ENCODE peak calls at places on chromosomes 3 and 15, in five cellular contexts. E, X, M, B and P are unnamed samples.

GRCh38 chr3:137163241-137163916 is 205.6 kb downstream of the IL20RB start:
- DNase-seq in E (no peak), X (no peak), M (no peak), B (no peak), P (no peak)

GRCh38 chr15:28929200-28929599 is 43.4 kb downstream of the APBA2 start:
- DNase-seq in E (no peak), X (no peak), M (no peak), B (no peak), P (no peak)

GRCh38 chr3:164539215-164539614 is 539.1 kb downstream of the SI start:
- DNase-seq in E (no peak), X (no peak), M (no peak), B (no peak), P (no peak)

GRCh38 chr15:59991919-59992318 is 12.2 kb upstream of the FOXB1 start:
- DNase-seq in E (no peak), X (no peak), M (no peak), B (no peak), P (no peak)

GRCh38 chr15:60626051-60626450 is 147.1 kb upstream of the ICE2 start:
- DNase-seq in E (no peak), X (no peak), M (no peak), B (no peak), P (no peak)

GRCh38 chr3:59992578-59992977 is 942.8 kb upstream of the CFAP20DC start:
- DNase-seq in E (no peak), X (no peak), M (no peak), B (no peak), P (no peak)

GRCh38 chr15:69504352-69505040 is 51.9 kb downstream of the RPLP1 start:
- DNase-seq in E (no peak), X (no peak), M (no peak), B (no peak), P (no peak)

GRCh38 chr15:38254065-38254883 is 1.6 kb downstream of the SPRED1 start:
- DNase-seq in E (peak), X (no peak), M (peak), B (no peak), P (no peak)

GRCh38 chr3:65030014-65030627 is 342.3 kb upstream of the ADAMTS9 start:
- DNase-seq in E (no peak), X (no peak), M (no peak), B (no peak), P (no peak)

GRCh38 chr3:188594137-188594536 is 440.2 kb downstream of the LPP start:
- DNase-seq in E (peak), X (peak), M (peak), B (no peak), P (peak)

GRCh38 chr15:66877558-66878285 is 175.7 kb downstream of the SMAD6 start:
- DNase-seq in E (peak), X (no peak), M (no peak), B (peak), P (no peak)

GRCh38 chr3:136898954-136899353 is 36.9 kb downstream of the NCK1 start:
- DNase-seq in E (peak), X (no peak), M (no peak), B (no peak), P (no peak)

GRCh38 chr3:40975711-40976121 is 223.6 kb upstream of the CTNNB1 start:
- DNase-seq in E (peak), X (no peak), M (no peak), B (peak), P (no peak)

GRCh38 chr15:74251187-74251811 is 15.2 kb downstream of the CCDC33 start:
- DNase-seq in E (no peak), X (no peak), M (no peak), B (no peak), P (no peak)

GRCh38 chr15:66269326-66270090 is 16.0 kb upstream of the MEGF11 start:
- DNase-seq in E (peak), X (peak), M (peak), B (no peak), P (no peak)

GRCh38 chr3:64686446-64686908 is 1.3 kb downstream of the ADAMTS9 start:
- DNase-seq in E (no peak), X (no peak), M (peak), B (no peak), P (no peak)

GRCh38 chr3:188948658-188949400 is 222.9 kb upstream of the TPRG1 start:
- DNase-seq in E (peak), X (peak), M (peak), B (no peak), P (peak)

GRCh38 chr3:15315003-15315402 is 17.4 kb downstream of the SH3BP5 start:
- DNase-seq in E (no peak), X (no peak), M (no peak), B (peak), P (no peak)

DNA sequence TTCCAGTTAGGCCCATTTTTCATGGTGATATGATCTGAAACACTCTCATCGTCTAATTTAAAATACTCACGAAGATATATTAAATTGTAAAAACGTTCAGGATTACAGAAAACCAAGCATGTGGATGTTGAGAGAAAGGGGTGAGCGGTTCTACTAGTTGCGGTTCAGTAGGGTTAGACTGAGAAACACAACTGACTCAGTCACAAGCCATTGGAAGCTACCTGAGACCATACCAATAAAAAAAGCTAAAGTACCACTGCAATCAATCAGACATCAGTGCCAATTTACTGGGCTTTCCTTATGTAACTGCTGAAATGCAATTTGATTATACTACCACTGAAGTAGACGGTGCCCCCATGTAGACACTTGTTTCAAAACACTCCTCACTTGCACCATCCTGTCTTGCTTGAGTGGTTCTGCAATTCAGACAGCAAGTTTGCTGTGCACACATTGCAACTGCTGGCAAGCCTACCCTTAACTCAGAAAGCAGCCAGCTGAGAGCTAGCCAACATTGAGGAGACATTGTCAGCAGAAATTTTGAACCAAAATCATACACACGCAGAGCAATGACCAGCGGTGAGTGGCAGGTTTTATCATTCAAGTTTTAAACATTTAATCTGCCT is 368.7 kb upstream of the ARHGEF26 start:
- DNase-seq in E (peak), X (no peak), M (no peak), B (no peak), P (no peak)
- TF ChIP-seq CTCF in E (no peak), X (no peak), M (no peak), B (no peak), P (no peak)

GRCh38 chr3:4926892-4927291 is 52.3 kb upstream of the BHLHE40 start:
- DNase-seq in E (no peak), X (no peak), M (no peak), B (no peak), P (no peak)
- H3K4me3 ChIP-seq in E (no peak), X (no peak), M (no peak), B (no peak), P (no peak)

GRCh38 chr15:63264685-63265302 is 12.6 kb upstream of the APH1B start:
- DNase-seq in E (peak), X (no peak), M (peak), B (no peak), P (no peak)
- TF ChIP-seq CTCF in E (no peak), X (no peak), M (no peak), B (no peak), P (no peak)

GRCh38 chr15:44715142-44715796 is 4.0 kb downstream of the B2M start:
- DNase-seq in E (no peak), X (no peak), M (no peak), B (no peak), P (no peak)
- H3K4me3 ChIP-seq in E (no peak), X (no peak), M (peak), B (no peak), P (no peak)

GRCh38 chr3:150183619-150184425 is 213.1 kb upstream of the PFN2 start:
- DNase-seq in E (peak), X (peak), M (peak), B (peak), P (peak)

GRCh38 chr3:150179330-150179729 is 208.6 kb upstream of the PFN2 start:
- DNase-seq in E (no peak), X (no peak), M (no peak), B (no peak), P (no peak)

GRCh38 chr3:150180349-150180748 is 209.7 kb upstream of the PFN2 start:
- DNase-seq in E (peak), X (no peak), M (peak), B (no peak), P (peak)

DNA sequence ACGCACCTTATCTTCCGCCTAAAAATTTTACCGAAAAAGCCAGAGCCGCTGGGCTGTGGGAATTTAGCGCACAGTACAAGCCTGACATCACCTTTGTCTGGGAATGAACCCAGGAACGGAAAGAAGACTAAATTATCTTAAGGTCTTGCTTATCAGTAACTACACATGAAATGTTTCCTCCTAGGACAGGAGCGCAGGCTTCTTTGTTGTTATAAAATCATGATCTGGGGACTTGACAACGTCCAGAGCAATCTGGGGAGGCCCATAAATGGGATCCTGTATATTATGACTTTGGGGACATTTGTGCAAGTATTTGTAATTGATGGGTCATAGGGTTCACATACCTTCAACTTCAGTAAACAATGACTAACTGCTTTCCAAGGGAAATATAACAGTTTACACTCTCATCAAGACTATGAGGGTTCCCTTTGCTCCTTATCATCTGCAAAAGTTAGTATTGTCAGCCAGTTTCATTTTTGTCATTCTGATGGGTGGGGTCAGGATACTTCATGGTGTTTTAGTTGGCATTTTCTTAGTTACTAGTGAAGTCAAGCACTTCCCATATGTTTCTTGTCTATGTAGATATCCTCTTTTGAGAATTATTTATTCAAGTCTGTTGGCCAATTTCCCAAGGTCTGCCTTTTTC is 213.9 kb upstream of the PFN2 start:
- DNase-seq in E (peak), X (no peak), M (peak), B (no peak), P (no peak)
- TF ChIP-seq CTCF in E (no peak), X (no peak), M (no peak), B (no peak), P (no peak)

DNA sequence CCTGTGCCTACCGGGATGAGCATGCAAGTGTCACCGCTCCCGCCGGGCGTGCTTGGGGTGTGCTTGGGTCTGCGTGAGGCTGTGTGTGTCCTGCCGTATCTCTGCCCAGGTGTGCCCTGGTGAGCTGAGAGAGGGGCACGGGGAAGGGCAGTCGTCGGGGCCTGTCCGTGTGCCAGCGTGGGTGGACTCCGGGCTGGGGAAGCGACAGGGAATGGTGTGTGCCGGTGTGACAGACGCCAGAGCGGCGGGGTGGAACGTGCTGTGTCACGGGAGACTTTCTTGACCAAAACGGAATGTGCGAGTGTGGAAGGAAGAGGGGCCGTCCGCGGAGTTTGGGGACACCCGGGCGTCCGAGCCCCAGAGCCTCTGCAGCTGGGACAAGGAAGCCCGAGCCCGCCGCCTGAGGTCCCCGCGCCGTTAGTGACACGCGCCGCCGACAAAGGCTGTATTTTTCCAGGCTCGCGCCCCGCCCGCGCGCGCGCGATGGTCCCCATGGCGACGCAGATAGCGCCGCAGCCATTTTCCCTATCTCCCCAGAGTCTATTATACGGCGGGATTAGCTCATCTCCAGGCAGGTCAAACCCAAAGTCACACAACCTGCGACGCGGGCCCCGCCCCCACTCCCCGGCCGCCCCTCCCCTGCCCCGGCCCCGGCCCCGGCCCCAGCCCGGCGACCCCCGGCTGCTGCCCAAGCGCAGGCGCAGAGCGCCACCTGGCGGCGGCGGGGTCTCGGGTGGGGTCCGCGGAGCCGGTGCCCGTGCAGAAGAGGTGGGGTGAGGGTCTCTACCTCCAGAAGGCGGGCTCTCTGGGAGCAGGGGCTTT is 4.5 kb upstream of the GATA2 start:
- DNase-seq in E (no peak), X (no peak), M (no peak), B (peak), P (no peak)
- H3K4me3 ChIP-seq in E (peak), X (peak), M (peak), B (peak), P (peak)

GRCh38 chr3:47376393-47376792 is 4.4 kb upstream of the PTPN23 start:
- DNase-seq in E (no peak), X (no peak), M (no peak), B (no peak), P (no peak)
- TF ChIP-seq CTCF in E (no peak), X (no peak), M (no peak), B (no peak), P (no peak)